ENCODE peak calls at places on chromosome 16, in four cellular contexts. One of them, this sample, is unnamed.
A peak's percentile ranks its signal among the peaks of the same experiment; 100 is the strongest.

GRCh38 chr16:4339909-4340308 is 11.2 kb downstream of the PAM16 start:
- DNase-seq in tibial artery: no peak
- DNase-seq in stomach: peak; percentile 46
- DNase-seq in cardiac muscle cell: peak; percentile 71
- DNase-seq in this sample: no peak

GRCh38 chr16:85010931-85011845 is at the start of gene ZDHHC7:
- DNase-seq in tibial artery: peak; percentile 82
- DNase-seq in stomach: peak; percentile 86
- DNase-seq in cardiac muscle cell: peak; percentile 92
- DNase-seq in this sample: no peak

GRCh38 chr16:86222541-86222940 is 287.8 kb upstream of the FOXF1 start:
- DNase-seq in tibial artery: no peak
- DNase-seq in stomach: peak; percentile 25
- DNase-seq in cardiac muscle cell: peak; percentile 42
- DNase-seq in this sample: no peak

GRCh38 chr16:47778106-47778803 is 317.1 kb downstream of the PHKB start:
- DNase-seq in tibial artery: no peak
- DNase-seq in stomach: no peak
- DNase-seq in cardiac muscle cell: peak; percentile 23
- DNase-seq in this sample: no peak

GRCh38 chr16:31082368-31083045 is 6.2 kb downstream of the PRSS53 start:
- DNase-seq in tibial artery: no peak
- DNase-seq in stomach: no peak
- DNase-seq in cardiac muscle cell: no peak
- DNase-seq in this sample: no peak

GRCh38 chr16:25097304-25097988 is 14.1 kb upstream of the LCMT1 start:
- DNase-seq in tibial artery: no peak
- DNase-seq in stomach: no peak
- DNase-seq in cardiac muscle cell: peak; percentile 10
- DNase-seq in this sample: no peak

GRCh38 chr16:19375561-19376158 is 42.0 kb upstream of the TMC5 start:
- DNase-seq in tibial artery: no peak
- DNase-seq in stomach: peak; percentile 46
- DNase-seq in cardiac muscle cell: peak; percentile 71
- DNase-seq in this sample: no peak

GRCh38 chr16:48157794-48158193 is 2.0 kb upstream of the ABCC12 start:
- DNase-seq in tibial artery: no peak
- DNase-seq in stomach: no peak
- DNase-seq in cardiac muscle cell: no peak
- DNase-seq in this sample: no peak

GRCh38 chr16:53913082-53913870 is 209.3 kb downstream of the FTO start:
- DNase-seq in tibial artery: peak; percentile 55
- DNase-seq in stomach: no peak
- DNase-seq in cardiac muscle cell: peak; percentile 96
- DNase-seq in this sample: no peak

GRCh38 chr16:21277927-21278706 is at the start of gene CRYM:
- DNase-seq in tibial artery: peak; percentile 43
- DNase-seq in stomach: peak; percentile 64
- DNase-seq in cardiac muscle cell: peak; percentile 39
- DNase-seq in this sample: no peak

GRCh38 chr16:17403156-17403809 is 67.5 kb downstream of the XYLT1 start:
- DNase-seq in tibial artery: no peak
- DNase-seq in stomach: no peak
- DNase-seq in cardiac muscle cell: no peak
- DNase-seq in this sample: no peak

GRCh38 chr16:67361038-67361437 is 32.3 kb downstream of the TPPP3 start:
- DNase-seq in tibial artery: no peak
- DNase-seq in stomach: no peak
- DNase-seq in cardiac muscle cell: no peak
- DNase-seq in this sample: no peak

GRCh38 chr16:4414187-4414909 is 2.0 kb downstream of the CORO7 start:
- DNase-seq in tibial artery: no peak
- DNase-seq in stomach: peak; percentile 48
- DNase-seq in cardiac muscle cell: no peak
- DNase-seq in this sample: no peak

GRCh38 chr16:70647461-70648359 is 1.4 kb downstream of the IL34 start:
- DNase-seq in tibial artery: no peak
- DNase-seq in stomach: no peak
- DNase-seq in cardiac muscle cell: peak; percentile 15
- DNase-seq in this sample: no peak

GRCh38 chr16:57970971-57971370 is at the start of gene CNGB1:
- DNase-seq in tibial artery: no peak
- DNase-seq in stomach: no peak
- DNase-seq in cardiac muscle cell: no peak
- DNase-seq in this sample: no peak

GRCh38 chr16:9706217-9706616 is 476.0 kb downstream of the GRIN2A start:
- DNase-seq in tibial artery: no peak
- DNase-seq in stomach: no peak
- DNase-seq in cardiac muscle cell: peak; percentile 17
- DNase-seq in this sample: no peak

GRCh38 chr16:27426423-27427408 is 24.7 kb downstream of the IL21R start:
- DNase-seq in tibial artery: peak; percentile 49
- DNase-seq in stomach: peak; percentile 26
- DNase-seq in cardiac muscle cell: peak; percentile 86
- DNase-seq in this sample: no peak

GRCh38 chr16:24367186-24367585 is 111.1 kb downstream of the CACNG3 start:
- DNase-seq in tibial artery: no peak
- DNase-seq in stomach: no peak
- DNase-seq in cardiac muscle cell: no peak
- DNase-seq in this sample: no peak

GRCh38 chr16:70687172-70687531 is 1.3 kb upstream of the MTSS2 start:
- DNase-seq in tibial artery: no peak
- DNase-seq in stomach: no peak
- DNase-seq in cardiac muscle cell: no peak
- DNase-seq in this sample: no peak

GRCh38 chr16:84039696-84040095 is 2.9 kb downstream of the SLC38A8 start:
- DNase-seq in tibial artery: no peak
- DNase-seq in stomach: no peak
- DNase-seq in cardiac muscle cell: no peak
- DNase-seq in this sample: no peak

GRCh38 chr16:53080345-53081031 is 25.7 kb downstream of the CHD9 start:
- DNase-seq in tibial artery: peak; percentile 64
- DNase-seq in stomach: no peak
- DNase-seq in cardiac muscle cell: peak; percentile 90
- DNase-seq in this sample: peak; percentile 52

GRCh38 chr16:79601092-79601977 is 798 bp upstream of the MAF start:
- DNase-seq in tibial artery: peak; percentile 58
- DNase-seq in stomach: peak; percentile 72
- DNase-seq in cardiac muscle cell: peak; percentile 31
- DNase-seq in this sample: no peak

GRCh38 chr16:31458073-31458834 is 1.0 kb upstream of the ARMC5 start:
- DNase-seq in tibial artery: peak; percentile 51
- DNase-seq in stomach: peak; percentile 57
- DNase-seq in cardiac muscle cell: peak; percentile 60
- DNase-seq in this sample: no peak

GRCh38 chr16:66344533-66345145 is 21.9 kb upstream of the CDH5 start:
- DNase-seq in tibial artery: no peak
- DNase-seq in stomach: no peak
- DNase-seq in cardiac muscle cell: peak; percentile 64
- DNase-seq in this sample: no peak

GRCh38 chr16:55367796-55368195 is 43.8 kb downstream of the IRX6 start:
- DNase-seq in tibial artery: no peak
- DNase-seq in stomach: no peak
- DNase-seq in cardiac muscle cell: peak; percentile 18
- DNase-seq in this sample: no peak

GRCh38 chr16:70162041-70162451 is 11.5 kb upstream of the CLEC18C start:
- DNase-seq in tibial artery: no peak
- DNase-seq in stomach: no peak
- DNase-seq in cardiac muscle cell: peak; percentile 34
- DNase-seq in this sample: no peak

GRCh38 chr16:69476920-69477418 is 52.5 kb downstream of the CYB5B start:
- DNase-seq in tibial artery: no peak
- DNase-seq in stomach: no peak
- DNase-seq in cardiac muscle cell: peak; percentile 67
- DNase-seq in this sample: no peak

GRCh38 chr16:80403871-80404270 is 136.9 kb upstream of the DYNLRB2 start:
- DNase-seq in tibial artery: no peak
- DNase-seq in stomach: no peak
- DNase-seq in cardiac muscle cell: no peak
- DNase-seq in this sample: no peak

GRCh38 chr16:85619089-85619850 is 6.1 kb downstream of the GSE1 start:
- DNase-seq in tibial artery: no peak
- DNase-seq in stomach: no peak
- DNase-seq in cardiac muscle cell: no peak
- DNase-seq in this sample: no peak

GRCh38 chr16:66930189-66930588 is 4.0 kb downstream of the CIAO2B start:
- DNase-seq in tibial artery: no peak
- DNase-seq in stomach: peak; percentile 55
- DNase-seq in cardiac muscle cell: peak; percentile 60
- DNase-seq in this sample: no peak

GRCh38 chr16:65833171-65833871 is 533.2 kb upstream of the CDH5 start:
- DNase-seq in tibial artery: no peak
- DNase-seq in stomach: no peak
- DNase-seq in cardiac muscle cell: peak; percentile 83
- DNase-seq in this sample: peak; percentile 11

GRCh38 chr16:87948735-87949070 is 2.5 kb upstream of the BANP start:
- DNase-seq in tibial artery: no peak
- DNase-seq in stomach: no peak
- DNase-seq in cardiac muscle cell: no peak
- DNase-seq in this sample: no peak

GRCh38 chr16:20598832-20599469 is 22.8 kb upstream of the ACSM2B start:
- DNase-seq in tibial artery: no peak
- DNase-seq in stomach: no peak
- DNase-seq in cardiac muscle cell: no peak
- DNase-seq in this sample: no peak

GRCh38 chr16:46785076-46785845 is 37.1 kb upstream of the MYLK3 start:
- DNase-seq in tibial artery: no peak
- DNase-seq in stomach: no peak
- DNase-seq in cardiac muscle cell: no peak
- DNase-seq in this sample: no peak

GRCh38 chr16:30813821-30814189 is 26.8 kb upstream of the ZNF629 start:
- DNase-seq in tibial artery: no peak
- DNase-seq in stomach: no peak
- DNase-seq in cardiac muscle cell: no peak
- DNase-seq in this sample: no peak

GRCh38 chr16:1941162-1941923 is 1.7 kb downstream of the MSRB1 start:
- DNase-seq in tibial artery: no peak
- DNase-seq in stomach: no peak
- DNase-seq in cardiac muscle cell: peak; percentile 56
- DNase-seq in this sample: no peak
- H3K4me3 ChIP-seq in tibial artery: peak overlapping the region; percentile 92
- H3K4me3 ChIP-seq in stomach: peak overlapping the region; percentile 78
- H3K4me3 ChIP-seq in cardiac muscle cell: no peak overlapping the region
- H3K4me3 ChIP-seq in this sample: peak overlapping the region; percentile 94

GRCh38 chr16:82736161-82736697 is 109.5 kb downstream of the CDH13 start:
- DNase-seq in tibial artery: no peak
- DNase-seq in stomach: no peak
- DNase-seq in cardiac muscle cell: no peak
- DNase-seq in this sample: no peak
- TF ChIP-seq CTCF in tibial artery: no peak
- TF ChIP-seq CTCF in stomach: no peak
- TF ChIP-seq CTCF in cardiac muscle cell: no peak
- TF ChIP-seq CTCF in this sample: no peak

GRCh38 chr16:29714396-29714795 is 31.4 kb downstream of the C16orf54 start:
- DNase-seq in tibial artery: no peak
- DNase-seq in stomach: no peak
- DNase-seq in cardiac muscle cell: no peak
- DNase-seq in this sample: no peak

GRCh38 chr16:29705030-29705429 is 26.1 kb downstream of the QPRT start:
- DNase-seq in tibial artery: no peak
- DNase-seq in stomach: no peak
- DNase-seq in cardiac muscle cell: no peak
- DNase-seq in this sample: no peak

GRCh38 chr16:29712770-29713169 is 33.0 kb downstream of the C16orf54 start:
- DNase-seq in tibial artery: no peak
- DNase-seq in stomach: no peak
- DNase-seq in cardiac muscle cell: no peak
- DNase-seq in this sample: no peak

GRCh38 chr16:29710227-29711219 is 31.5 kb downstream of the QPRT start:
- DNase-seq in tibial artery: no peak
- DNase-seq in stomach: no peak
- DNase-seq in cardiac muscle cell: peak; percentile 82
- DNase-seq in this sample: no peak

DNA sequence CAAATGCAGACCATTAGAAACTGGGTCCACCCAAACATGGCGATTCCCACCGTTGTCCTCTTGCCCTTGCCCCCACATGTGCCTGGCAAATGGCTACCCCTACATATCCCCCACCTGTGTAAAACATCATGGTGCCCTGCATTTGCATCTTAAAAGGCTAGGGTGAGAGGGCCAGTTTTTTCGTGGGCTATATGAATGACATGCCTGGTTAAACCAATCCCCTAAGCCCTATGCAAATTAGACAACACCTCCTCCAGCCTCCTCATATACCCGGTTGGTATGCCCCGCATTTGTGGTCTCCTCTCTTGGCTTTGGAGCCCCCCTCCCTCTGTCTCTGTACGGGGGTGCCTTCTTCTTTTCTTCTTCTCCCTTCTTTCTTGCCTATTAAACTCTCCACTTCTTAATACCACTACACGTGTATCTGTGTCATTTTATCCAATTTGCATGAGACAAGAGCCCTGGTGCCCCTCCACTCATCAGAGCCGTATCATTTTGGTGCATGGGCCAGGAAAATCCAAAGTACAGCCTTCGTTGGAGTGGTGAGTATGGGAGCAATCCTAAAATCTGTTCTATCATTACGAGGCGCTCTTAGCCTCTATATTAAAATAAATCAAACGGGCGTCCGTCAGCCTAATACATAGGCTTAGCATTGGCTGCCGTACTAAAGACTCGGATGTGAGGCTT is 30.1 kb downstream of the QPRT start:
- DNase-seq in tibial artery: no peak
- DNase-seq in stomach: no peak
- DNase-seq in cardiac muscle cell: no peak
- DNase-seq in this sample: no peak
- H3K4me3 ChIP-seq in tibial artery: no peak overlapping the region
- H3K4me3 ChIP-seq in stomach: no peak overlapping the region
- H3K4me3 ChIP-seq in cardiac muscle cell: no peak overlapping the region
- H3K4me3 ChIP-seq in this sample: no peak overlapping the region

DNA sequence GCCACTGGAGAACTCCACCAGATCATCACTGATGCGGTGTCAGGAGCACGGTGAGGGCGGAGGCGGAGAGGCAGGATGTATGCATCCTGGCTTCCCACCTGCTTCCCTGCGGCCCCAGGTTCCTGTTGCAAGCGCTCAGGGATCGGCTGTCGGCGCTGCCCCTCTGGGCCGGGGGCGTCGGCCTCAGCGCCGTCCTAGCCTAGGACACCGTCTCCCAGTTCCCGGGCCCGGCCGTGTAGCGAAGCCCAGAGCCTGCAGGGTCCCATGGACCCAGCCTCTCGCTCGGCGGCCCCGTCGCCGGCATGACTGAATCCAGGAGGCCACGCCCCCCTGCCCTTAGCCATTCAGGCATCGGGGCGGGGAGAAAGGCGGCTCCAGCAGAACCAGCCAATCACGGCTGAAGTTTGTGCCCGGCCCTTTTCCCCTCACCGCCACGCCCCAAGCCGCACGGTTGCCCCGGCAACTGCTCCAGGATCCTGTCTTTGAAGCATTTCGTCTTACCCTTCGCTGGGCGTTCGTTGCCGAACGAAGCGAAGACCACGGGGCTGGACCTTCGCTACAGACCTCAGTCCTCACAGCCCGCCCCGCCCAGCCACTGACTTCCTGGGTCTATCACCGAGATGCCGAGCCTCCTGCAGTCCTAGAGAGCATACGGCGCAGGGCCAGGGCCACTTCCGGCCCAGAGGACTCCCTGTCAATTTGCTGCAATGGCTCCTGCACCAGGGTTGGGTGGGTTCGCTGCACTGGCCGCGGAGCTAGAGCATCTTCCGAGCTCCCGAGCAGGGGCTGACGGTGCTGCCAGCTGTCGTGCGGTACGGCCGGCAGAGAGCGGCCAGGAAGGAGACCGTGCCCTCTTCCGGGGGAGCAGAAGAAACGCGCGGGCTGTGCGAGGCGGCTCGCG is 10.6 kb upstream of the ZNF213 start:
- DNase-seq in tibial artery: peak; percentile 97
- DNase-seq in stomach: peak; percentile 98
- DNase-seq in cardiac muscle cell: peak; percentile 96
- DNase-seq in this sample: peak; percentile 70
- TF ChIP-seq CTCF in tibial artery: no peak
- TF ChIP-seq CTCF in stomach: no peak
- TF ChIP-seq CTCF in cardiac muscle cell: peak; percentile 27
- TF ChIP-seq CTCF in this sample: peak; percentile 45